ENCODE peak calls at places on chromosomes 13 and 19, in five cellular contexts. I is activated CD8-positive, alpha-beta T cell treated with anti-CD3 and anti-CD28 coated beads, Interleukin-2, amount 10 ng/mL, durations not matched to agents 7 days and 5 days; N is mucosa of descending colon; T is heart left ventricle; W is iris pigment epithelial cell. V is an unnamed sample.

GRCh38 chr13:97189943-97190342 is 32.2 kb upstream of the MBNL2 start:
- DNase-seq in N (no peak), I (no peak), T (no peak), W (no peak), V (no peak)

GRCh38 chr13:67238277-67238859 is 8.2 kb upstream of the PCDH9 start:
- DNase-seq in I (no peak), T (no peak), W (peak; percentile 35), N (no peak), V (peak; percentile 33)

GRCh38 chr19:34416021-34416545 is 11.9 kb downstream of the PDCD2L start:
- DNase-seq in W (peak; percentile 48), N (no peak), I (no peak), T (no peak), V (no peak)

GRCh38 chr19:34504809-34505291 is 23.3 kb downstream of the WTIP start:
- DNase-seq in W (no peak), N (no peak), T (no peak), I (no peak), V (no peak)

GRCh38 chr13:113015826-113016525 is 47.0 kb downstream of the MCF2L start:
- DNase-seq in W (no peak), T (no peak), I (no peak), N (no peak), V (no peak)

GRCh38 chr19:2239771-2240770 is 3.4 kb downstream of the SF3A2 start:
- DNase-seq in T (no peak), I (peak; percentile 71), N (no peak), W (peak; percentile 61), V (no peak)

GRCh38 chr13:100139822-100140221 is 50.9 kb downstream of the PCCA start:
- DNase-seq in I (no peak), N (no peak), T (no peak), W (peak; percentile 53), V (no peak)

GRCh38 chr13:51995677-51996551 is 15.3 kb downstream of the ATP7B start:
- DNase-seq in T (peak; percentile 43), I (no peak), N (peak; percentile 63), W (no peak), V (peak; percentile 57)

GRCh38 chr19:42024622-42025111 is 30.6 kb upstream of the ATP1A3 start:
- DNase-seq in I (no peak), W (no peak), T (peak; percentile 83), N (no peak), V (no peak)

GRCh38 chr19:45477713-45478453 is 10.1 kb downstream of the FOSB start:
- DNase-seq in T (no peak), N (no peak), W (no peak), I (no peak), V (peak; percentile 43)

GRCh38 chr13:41345921-41346589 is 35.0 kb downstream of the NAA16 start:
- DNase-seq in N (no peak), W (peak; percentile 37), T (no peak), I (no peak), V (no peak)

GRCh38 chr19:12868540-12869112 is 12.6 kb downstream of the DNASE2 start:
- DNase-seq in T (no peak), N (no peak), I (no peak), W (peak; percentile 43), V (no peak)

V was measured in NCI-H524.